ENCODE peak calls at places on chromosomes 11 and 22, in six cellular contexts. X, S, C, E, M and V are unnamed samples. For H3K4me1, the result is how much of the 10 kb centered on the place peaks cover.

GRCh38 chr22:25018009-25018408 is 65.5 kb downstream of the KIAA1671 start:
- DNase-seq in X (no peak), S (no peak), C (no peak), E (no peak), M (no peak), V (no peak)

GRCh38 chr11:63548178-63548577 is 11.6 kb downstream of the PLAAT4 start:
- DNase-seq in X (no peak), S (no peak), C (no peak), E (no peak), M (no peak), V (no peak)

GRCh38 chr22:41368543-41368817 is 13.3 kb upstream of the TEF start:
- DNase-seq in X (no peak), S (no peak), C (no peak), E (no peak), M (no peak), V (no peak)

GRCh38 chr11:2276280-2276998 is 6.1 kb upstream of the ASCL2 start:
- DNase-seq in X (no peak), S (no peak), C (no peak), E (no peak), M (peak), V (no peak)

GRCh38 chr11:88484873-88485621 is 147.5 kb upstream of the CTSC start:
- DNase-seq in X (no peak), S (peak), C (no peak), E (peak), M (no peak), V (no peak)

GRCh38 chr22:42022162-42022847 is 23.7 kb downstream of the WBP2NL start:
- DNase-seq in X (no peak), S (peak), C (no peak), E (no peak), M (no peak), V (no peak)

GRCh38 chr22:29224859-29225410 is 19.2 kb downstream of the EMID1 start:
- DNase-seq in X (no peak), S (no peak), C (peak), E (no peak), M (no peak), V (no peak)

GRCh38 chr22:39408173-39408572 is 8.6 kb downstream of the TAB1 start:
- DNase-seq in X (no peak), S (no peak), C (no peak), E (no peak), M (no peak), V (peak)

GRCh38 chr11:126339866-126340434 is 15.5 kb upstream of the ST3GAL4 start:
- DNase-seq in X (peak), S (no peak), C (peak), E (no peak), M (peak), V (peak)

GRCh38 chr11:102238287-102238894 is 78.9 kb upstream of the BIRC3 start:
- DNase-seq in X (no peak), S (no peak), C (no peak), E (peak), M (no peak), V (no peak)

GRCh38 chr22:37906364-37907008 is 389 bp downstream of the MICALL1 start:
- DNase-seq in X (no peak), S (peak), C (peak), E (no peak), M (no peak), V (no peak)

GRCh38 chr22:36386900-36387663 is 685 bp downstream of the MYH9 start:
- DNase-seq in X (peak), S (peak), C (peak), E (no peak), M (peak), V (peak)

GRCh38 chr11:34053161-34053686 is 1.7 kb downstream of the CAPRIN1 start:
- DNase-seq in X (peak), S (peak), C (peak), E (peak), M (peak), V (peak)

GRCh38 chr22:38112361-38112760 is 1.9 kb upstream of the BAIAP2L2 start:
- DNase-seq in X (no peak), S (peak), C (no peak), E (no peak), M (no peak), V (no peak)

GRCh38 chr11:64793271-64794160 is 9.5 kb downstream of the MAP4K2 start:
- DNase-seq in X (no peak), S (no peak), C (peak), E (no peak), M (no peak), V (no peak)

GRCh38 chr22:50191041-50191740 is 5.5 kb downstream of the TRABD start:
- DNase-seq in X (peak), S (peak), C (no peak), E (no peak), M (no peak), V (no peak)

GRCh38 chr11:35066029-35066428 is 72.9 kb upstream of the CD44 start:
- DNase-seq in X (no peak), S (no peak), C (no peak), E (no peak), M (no peak), V (no peak)

GRCh38 chr11:862704-863388 is 20.2 kb downstream of the TSPAN4 start:
- DNase-seq in X (no peak), S (no peak), C (no peak), E (no peak), M (no peak), V (no peak)

GRCh38 chr22:22839570-22840314 is 47.9 kb upstream of the IGLL5 start:
- DNase-seq in X (no peak), S (no peak), C (no peak), E (no peak), M (no peak), V (peak)

GRCh38 chr11:45333506-45333971 is 47.4 kb upstream of the SYT13 start:
- DNase-seq in X (peak), S (peak), C (peak), E (peak), M (peak), V (no peak)

GRCh38 chr11:57638005-57638760 is 11.5 kb downstream of the YPEL4 start:
- DNase-seq in X (peak), S (peak), C (peak), E (peak), M (peak), V (no peak)

GRCh38 chr11:110886241-110886640 is 174.0 kb upstream of the ARHGAP20 start:
- DNase-seq in X (no peak), S (no peak), C (no peak), E (no peak), M (no peak), V (no peak)

GRCh38 chr11:130190371-130190881 is 30.8 kb downstream of the ST14 start:
- DNase-seq in X (no peak), S (peak), C (no peak), E (no peak), M (no peak), V (no peak)

GRCh38 chr11:66418168-66418985 is 2.5 kb upstream of the NPAS4 start:
- DNase-seq in X (peak), S (peak), C (peak), E (peak), M (peak), V (no peak)

GRCh38 chr11:116964269-116964668 is 126.8 kb upstream of the APOA1 start:
- DNase-seq in X (no peak), S (no peak), C (no peak), E (no peak), M (no peak), V (no peak)

GRCh38 chr11:116958246-116958645 is 120.8 kb upstream of the APOA1 start:
- DNase-seq in X (no peak), S (no peak), C (no peak), E (no peak), M (no peak), V (no peak)

GRCh38 chr11:116963813-116964212 is 126.4 kb upstream of the APOA1 start:
- DNase-seq in X (no peak), S (no peak), C (no peak), E (no peak), M (no peak), V (no peak)

GRCh38 chr11:116962108-116962507 is 124.7 kb upstream of the APOA1 start:
- DNase-seq in X (no peak), S (no peak), C (no peak), E (no peak), M (no peak), V (no peak)

GRCh38 chr11:116960916-116961315 is 123.5 kb upstream of the APOA1 start:
- DNase-seq in X (no peak), S (no peak), C (no peak), E (no peak), M (no peak), V (no peak)
- H3K4me1 ChIP-seq in X (under half), S (under half), C (half or more), E (under half), M (under half), V (under half)

DNA sequence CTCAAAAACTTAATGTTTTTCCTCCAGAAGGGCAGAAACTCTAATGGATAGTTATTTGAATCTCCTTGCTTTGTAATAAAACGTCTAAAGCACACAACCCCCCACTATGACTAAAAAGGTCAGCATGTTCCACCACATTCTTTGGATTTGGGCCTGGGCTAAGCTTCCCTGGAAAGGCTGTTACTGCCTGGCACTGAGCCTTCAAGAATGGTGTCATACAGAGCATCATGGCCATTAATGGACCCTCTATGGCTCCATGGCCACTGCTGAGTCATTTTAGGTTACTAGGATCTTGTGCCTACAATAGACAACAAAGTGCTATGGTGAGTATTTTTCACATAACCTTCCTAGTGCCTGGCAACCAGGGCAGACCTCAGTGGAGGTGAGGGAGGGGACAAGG is 242.6 kb upstream of the FAT3 start:
- DNase-seq in X (no peak), S (peak), C (peak), E (no peak), M (peak), V (peak)
- TF ChIP-seq EP300 in X (peak), S (peak), C (no peak), E (no peak), M (no peak), V (no peak)

DNA sequence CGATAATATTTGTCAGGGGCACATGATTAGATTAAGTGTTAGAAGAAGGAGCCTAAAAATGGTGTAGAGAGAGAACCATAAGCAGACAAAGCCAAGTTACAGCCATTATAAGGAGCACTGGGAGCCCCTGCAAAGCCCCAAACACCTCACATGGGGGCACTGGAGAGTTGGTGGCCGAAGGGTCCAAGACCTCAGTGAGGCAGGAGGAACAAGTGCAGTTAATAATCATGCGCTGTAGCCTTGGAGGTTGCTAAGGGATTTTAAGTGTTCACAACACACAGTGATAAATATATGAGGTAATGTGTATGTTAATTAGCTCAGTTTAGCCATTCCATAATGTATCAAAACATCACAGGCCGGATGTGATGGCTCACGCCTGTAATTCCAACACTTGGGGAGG is 54.4 kb upstream of the JAM3 start:
- DNase-seq in X (no peak), S (no peak), C (no peak), E (no peak), M (no peak), V (no peak)
- TF ChIP-seq CTCF in X (no peak), S (no peak), C (peak), E (no peak), M (no peak), V (no peak)

GRCh38 chr22:48096846-48097665 is 1334.6 kb downstream of the TBC1D22A start:
- DNase-seq in X (no peak), S (no peak), C (peak), E (no peak), M (no peak), V (no peak)
- H3K4me1 ChIP-seq in X (under half), S (under half), C (under half), E (under half), M (under half), V (under half)

GRCh38 chr11:11816511-11817319 is 25.1 kb upstream of the USP47 start:
- DNase-seq in X (no peak), S (no peak), C (no peak), E (no peak), M (no peak), V (no peak)

GRCh38 chr11:11808992-11809583 is 32.7 kb upstream of the USP47 start:
- DNase-seq in X (no peak), S (no peak), C (no peak), E (no peak), M (no peak), V (no peak)

GRCh38 chr11:11810764-11811726 is 30.7 kb upstream of the USP47 start:
- DNase-seq in X (no peak), S (no peak), C (no peak), E (no peak), M (no peak), V (no peak)

GRCh38 chr11:11814614-11815452 is 26.9 kb upstream of the USP47 start:
- DNase-seq in X (no peak), S (no peak), C (no peak), E (no peak), M (no peak), V (no peak)

DNA sequence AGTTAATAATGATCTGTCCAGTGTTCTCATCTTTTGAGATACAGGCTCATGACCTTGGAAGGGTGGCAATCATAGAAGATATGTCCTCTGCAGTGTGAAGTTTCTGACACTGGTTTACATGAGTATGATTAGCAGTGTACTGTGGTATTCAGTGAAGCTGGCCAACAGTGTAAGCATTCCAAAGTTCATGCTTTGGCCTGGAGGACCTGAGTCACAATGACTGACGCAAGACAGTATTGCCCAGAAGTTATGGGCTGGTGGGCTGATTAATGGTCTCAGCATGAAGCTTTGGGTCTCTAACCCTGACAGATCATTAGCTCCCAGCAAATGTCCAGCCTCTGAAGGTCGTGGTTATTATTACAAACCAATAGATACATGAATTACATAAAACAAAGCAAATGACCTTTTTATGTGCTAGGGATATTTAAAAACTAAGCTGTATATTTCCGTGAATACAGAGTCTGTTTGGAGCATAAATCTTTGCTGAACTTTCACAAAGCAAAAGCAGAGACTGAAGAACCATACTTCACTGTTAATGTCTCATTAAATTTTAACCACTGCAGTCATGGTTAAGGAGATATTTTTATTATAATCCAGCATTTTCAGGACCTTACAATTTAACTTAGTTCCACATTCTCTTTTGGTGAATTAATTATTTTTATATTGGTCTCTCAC is 28.3 kb upstream of the USP47 start:
- DNase-seq in X (peak), S (peak), C (peak), E (peak), M (no peak), V (no peak)
- TF ChIP-seq EP300 in X (peak), S (no peak), C (no peak), E (peak), M (no peak), V (no peak)